ENCODE peak calls at places on chromosome 9, in seven cellular contexts. J is SK-N-SH, V is K562, H is HCT116, G is HepG2, E is H1, Z is GM12878. Y is an unnamed sample.
A peak's percentile ranks its signal among the peaks of the same experiment; 100 is the strongest.

GRCh38 chr9:87107072-87107471 is 159.8 kb upstream of the GAS1 start:
- DNase-seq in J (no peak), V (no peak), H (no peak), G (no peak), E (peak; percentile 23), Z (no peak), Y (no peak)

GRCh38 chr9:76034049-76034448 is 143.6 kb downstream of the PCSK5 start:
- DNase-seq in J (no peak), V (no peak), H (no peak), G (no peak), E (no peak), Z (no peak), Y (no peak)

GRCh38 chr9:35114921-35115341 is 731 bp downstream of the ATOSB start:
- DNase-seq in J (peak; percentile 38), V (no peak), H (no peak), G (no peak), E (no peak), Z (no peak), Y (no peak)

GRCh38 chr9:70324963-70325362 is 66.2 kb downstream of the SMC5 start:
- DNase-seq in J (no peak), V (no peak), H (no peak), G (no peak), E (no peak), Z (no peak), Y (no peak)

GRCh38 chr9:112074250-112075008 is 100.7 kb downstream of the SUSD1 start:
- DNase-seq in J (peak; percentile 53), V (peak; percentile 37), H (peak; percentile 54), G (peak; percentile 40), E (no peak), Z (peak; percentile 84), Y (peak; percentile 89)

GRCh38 chr9:81650836-81651545 is 38.4 kb downstream of the TLE1 start:
- DNase-seq in J (no peak), V (no peak), H (no peak), G (no peak), E (no peak), Z (no peak), Y (no peak)

GRCh38 chr9:124439661-124440243 is 10.5 kb upstream of the ADGRD2 start:
- DNase-seq in J (no peak), V (no peak), H (no peak), G (no peak), E (no peak), Z (no peak), Y (no peak)

GRCh38 chr9:79917417-79917816 is 345.7 kb downstream of the TLE4 start:
- DNase-seq in J (no peak), V (no peak), H (no peak), G (no peak), E (no peak), Z (no peak), Y (no peak)

GRCh38 chr9:87322840-87323635 is 174.6 kb upstream of the DAPK1 start:
- DNase-seq in J (no peak), V (no peak), H (no peak), G (no peak), E (no peak), Z (no peak), Y (no peak)

GRCh38 chr9:96686638-96687335 is 31.7 kb upstream of the PRXL2C start:
- DNase-seq in J (peak; percentile 91), V (no peak), H (no peak), G (no peak), E (peak; percentile 78), Z (no peak), Y (peak; percentile 46)

GRCh38 chr9:6014668-6015270 is 655 bp downstream of the RANBP6 start:
- DNase-seq in J (no peak), V (peak; percentile 10), H (peak; percentile 7), G (peak; percentile 22), E (no peak), Z (no peak), Y (no peak)

GRCh38 chr9:36597412-36598178 is 24.9 kb downstream of the MELK start:
- DNase-seq in J (peak; percentile 51), V (peak; percentile 32), H (peak; percentile 32), G (peak; percentile 58), E (no peak), Z (no peak), Y (peak; percentile 34)

GRCh38 chr9:1721219-1721618 is 293.9 kb upstream of the SMARCA2 start:
- DNase-seq in J (no peak), V (no peak), H (no peak), G (no peak), E (no peak), Z (no peak), Y (no peak)

GRCh38 chr9:34573599-34574325 is 15.8 kb downstream of the CNTFR start:
- DNase-seq in J (peak; percentile 39), V (peak; percentile 18), H (no peak), G (no peak), E (no peak), Z (no peak), Y (no peak)

GRCh38 chr9:72205513-72205912 is 56.3 kb downstream of the GDA start:
- DNase-seq in J (no peak), V (no peak), H (no peak), G (no peak), E (no peak), Z (peak; percentile 38), Y (no peak)

GRCh38 chr9:78515108-78515507 is 218.2 kb downstream of the PSAT1 start:
- DNase-seq in J (no peak), V (no peak), H (no peak), G (no peak), E (no peak), Z (no peak), Y (no peak)

GRCh38 chr9:137488330-137488653 is 29.2 kb upstream of the NSMF start:
- DNase-seq in J (peak; percentile 75), V (no peak), H (no peak), G (no peak), E (no peak), Z (no peak), Y (no peak)

GRCh38 chr9:86322973-86323644 is 31.1 kb downstream of the TUT7 start:
- DNase-seq in J (no peak), V (no peak), H (no peak), G (no peak), E (no peak), Z (no peak), Y (no peak)

GRCh38 chr9:6383551-6384225 is 29.3 kb upstream of the UHRF2 start:
- DNase-seq in J (no peak), V (no peak), H (no peak), G (no peak), E (no peak), Z (no peak), Y (no peak)

GRCh38 chr9:131272212-131272611 is 4.1 kb downstream of the FAM78A start:
- DNase-seq in J (no peak), V (peak; percentile 77), H (no peak), G (no peak), E (no peak), Z (no peak), Y (no peak)
- TF ChIP-seq JUND in J (no peak), V (no peak), H (no peak), G (no peak), E (no peak), Z (no peak), Y (no peak)

DNA sequence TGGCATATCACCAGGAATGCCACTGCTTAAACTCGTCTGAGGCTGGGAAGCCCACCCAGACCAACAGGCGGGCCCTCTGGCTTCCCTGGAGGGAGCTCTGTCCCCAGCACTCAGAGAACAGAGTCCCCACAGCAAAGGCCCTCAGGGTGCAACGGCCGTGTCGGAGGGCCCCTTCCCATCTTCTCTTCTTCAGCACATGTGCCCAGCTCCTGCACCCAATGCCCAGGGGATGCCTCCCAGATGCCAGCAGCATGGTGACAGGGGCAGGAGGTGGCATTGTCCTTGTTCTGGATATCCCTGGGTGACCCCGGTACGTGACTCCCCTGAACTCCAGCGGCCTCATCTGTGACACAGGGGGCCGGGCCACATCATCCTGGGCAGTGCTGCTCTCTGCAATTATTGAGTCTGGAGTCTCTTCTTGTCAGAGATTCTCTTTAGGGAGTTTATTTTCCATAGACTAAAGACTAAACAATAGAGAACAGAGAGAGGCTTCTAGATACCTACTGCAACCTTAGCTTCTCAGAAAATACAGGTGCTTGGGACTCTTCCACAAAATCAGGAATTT is 13.6 kb upstream of the OLFM1 start:
- DNase-seq in J (no peak), V (no peak), H (no peak), G (no peak), E (no peak), Z (no peak), Y (no peak)
- TF ChIP-seq JUND in J (no peak), V (no peak), H (no peak), G (no peak), E (no peak), Z (no peak), Y (no peak)

GRCh38 chr9:123309611-123310010 is 41.2 kb upstream of the STRBP start:
- DNase-seq in J (no peak), V (peak; percentile 4), H (no peak), G (no peak), E (no peak), Z (no peak), Y (no peak)
- TF ChIP-seq JUND in J (no peak), V (peak; percentile 26), H (no peak), G (no peak), E (no peak), Z (no peak), Y (no peak)

DNA sequence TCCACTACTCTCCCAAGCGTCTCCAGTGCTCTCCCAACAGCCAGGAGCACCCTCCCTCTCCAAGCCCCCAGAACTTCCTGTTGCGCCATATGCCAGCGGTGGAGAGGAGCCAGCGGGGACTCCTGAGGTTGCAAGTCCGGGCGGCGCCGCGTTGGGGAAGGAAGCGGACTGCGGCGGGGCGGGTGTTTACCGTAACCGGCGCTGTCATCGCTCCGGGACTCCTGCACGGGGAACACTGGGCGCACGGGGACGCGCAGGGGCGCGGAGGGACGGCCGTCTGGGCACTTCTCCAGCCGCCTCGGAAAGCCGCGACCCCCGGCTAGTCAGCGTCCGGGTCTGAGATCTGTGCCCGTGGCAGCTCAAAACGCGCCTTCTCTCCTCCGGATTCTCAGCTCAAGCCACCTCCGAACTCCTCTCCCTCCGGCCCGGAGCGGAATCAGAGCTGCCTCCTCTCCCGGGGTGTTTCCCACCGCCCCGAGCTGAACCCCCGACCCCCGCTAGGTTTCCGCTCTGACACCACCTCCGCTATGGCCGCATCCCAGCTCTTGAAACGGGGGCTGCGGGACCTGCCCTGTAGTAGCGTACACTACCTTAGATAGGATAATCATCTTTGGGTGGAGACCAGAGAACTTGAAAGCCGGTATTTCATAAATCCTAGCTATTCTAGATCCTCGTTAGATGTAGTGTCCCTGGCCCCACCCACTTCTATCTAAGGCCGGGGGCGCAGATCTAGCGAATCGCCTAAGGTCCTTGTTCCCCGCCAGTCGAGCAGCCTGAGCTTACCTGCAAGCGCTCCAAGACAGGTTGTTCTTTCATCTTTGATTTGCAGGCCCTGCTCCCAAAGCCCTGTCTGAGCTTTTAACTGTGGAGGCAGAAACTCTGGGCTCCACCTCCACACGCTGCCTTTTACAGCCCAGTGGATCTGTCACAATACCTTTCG is at the start of gene TRPM6:
- DNase-seq in J (peak; percentile 60), V (peak; percentile 7), H (peak; percentile 42), G (peak; percentile 66), E (no peak), Z (no peak), Y (peak; percentile 63)
- TF ChIP-seq JUND in J (no peak), V (no peak), H (no peak), G (no peak), E (no peak), Z (no peak), Y (no peak)